ENCODE peak calls at places on chromosomes 12 and 14, in four cellular contexts. S is effector memory CD4-positive, alpha-beta T cell; P is H7; Y is activated T-helper 1 cell treated with anti-CD3 and anti-CD28 coated beads, Interleukin-12 subunit alpha, Interleukin-12 subunit beta, Interleukin-2, Interleukin-4 antibody, amounts not matched to agents 30 ng/mL and 10 ng/mL and 1 ng/mL, durations not matched to agents 14 hours and 24 hours and 36 hours. K is an unnamed sample.

GRCh38 chr12:112988224-112988623 is 9.9 kb downstream of the OAS2 start:
- DNase-seq in S (no peak), P (no peak), Y (peak; percentile 43), K (no peak)

GRCh38 chr12:19894049-19894448 is 454.8 kb downstream of the AEBP2 start:
- DNase-seq in S (no peak), P (no peak), Y (no peak), K (no peak)

GRCh38 chr12:6608592-6609311 is 1.6 kb upstream of the CHD4 start:
- DNase-seq in S (no peak), P (no peak), Y (no peak), K (no peak)

GRCh38 chr14:22400590-22401259 is 188.3 kb downstream of the DAD1 start:
- DNase-seq in S (no peak), P (no peak), Y (no peak), K (no peak)

GRCh38 chr14:93764211-93764659 is 24.1 kb downstream of the PRIMA1 start:
- DNase-seq in S (no peak), P (peak; percentile 68), Y (no peak), K (no peak)

GRCh38 chr12:13000935-13001724 is 1.1 kb upstream of the HEBP1 start:
- DNase-seq in S (peak; percentile 9), P (peak; percentile 92), Y (peak; percentile 19), K (peak; percentile 33)

GRCh38 chr12:2582631-2583616 is 211.8 kb upstream of the FKBP4 start:
- DNase-seq in S (no peak), P (peak; percentile 94), Y (peak; percentile 50), K (peak; percentile 74)

GRCh38 chr14:105120056-105120455 is 48.5 kb downstream of the JAG2 start:
- DNase-seq in S (no peak), P (no peak), Y (no peak), K (no peak)

GRCh38 chr12:32115404-32116104 is 8.9 kb downstream of the BICD1 start:
- DNase-seq in S (no peak), P (no peak), Y (no peak), K (peak; percentile 90)

GRCh38 chr12:6541371-6542165 is 7.3 kb downstream of the GAPDH start:
- DNase-seq in S (no peak), P (peak; percentile 42), Y (no peak), K (no peak)

GRCh38 chr12:44317651-44318126 is 481.8 kb downstream of the TMEM117 start:
- DNase-seq in S (no peak), P (peak; percentile 8), Y (no peak), K (peak; percentile 6)

GRCh38 chr12:75525263-75525662 is 13.9 kb upstream of the KRR1 start:
- DNase-seq in S (no peak), P (no peak), Y (no peak), K (no peak)

GRCh38 chr12:1357711-1358110 is 236.7 kb downstream of the FBXL14 start:
- DNase-seq in S (no peak), P (no peak), Y (no peak), K (no peak)

GRCh38 chr14:102917056-102917385 is 5.4 kb upstream of the AMN start:
- DNase-seq in S (no peak), P (no peak), Y (no peak), K (no peak)

GRCh38 chr12:96294831-96295230 is 100.7 kb downstream of the ELK3 start:
- DNase-seq in S (no peak), P (no peak), Y (no peak), K (no peak)

K was measured in cerebellum.